ENCODE peak calls at places on chromosomes 16 and 17, in ten cellular contexts. One of them, this sample, is unnamed.
A peak's percentile ranks its signal among the peaks of the same experiment; 100 is the strongest.

GRCh38 chr16:6377956-6378355 is 954.7 kb upstream of the RBFOX1 start:
- DNase-seq in Calu3: no peak
- DNase-seq in psoas muscle: no peak
- DNase-seq in adrenal gland: no peak
- DNase-seq in foreskin keratinocyte: no peak
- DNase-seq in AG09309: no peak
- DNase-seq in activated CD8-positive, alpha-beta T cell treated with anti-CD3 and anti-CD28 coated beads for 36 hours: no peak
- DNase-seq in transverse colon: no peak
- DNase-seq in WTC11: no peak
- DNase-seq in fibroblast of lung: no peak
- DNase-seq in this sample: no peak

GRCh38 chr17:81834831-81835267 is at the start of gene PPP1R27:
- DNase-seq in transverse colon: no peak
- DNase-seq in psoas muscle: peak; percentile 90
- DNase-seq in AG09309: no peak
- DNase-seq in fibroblast of lung: no peak
- DNase-seq in foreskin keratinocyte: no peak
- DNase-seq in activated CD8-positive, alpha-beta T cell treated with anti-CD3 and anti-CD28 coated beads for 36 hours: no peak
- DNase-seq in Calu3: no peak
- DNase-seq in adrenal gland: no peak
- DNase-seq in WTC11: no peak
- DNase-seq in this sample: no peak

GRCh38 chr17:67441052-67441738 is 64.1 kb downstream of the PITPNC1 start:
- DNase-seq in activated CD8-positive, alpha-beta T cell treated with anti-CD3 and anti-CD28 coated beads for 36 hours: peak; percentile 90
- DNase-seq in Calu3: no peak
- DNase-seq in WTC11: no peak
- DNase-seq in AG09309: no peak
- DNase-seq in transverse colon: peak; percentile 40
- DNase-seq in adrenal gland: peak; percentile 80
- DNase-seq in foreskin keratinocyte: no peak
- DNase-seq in fibroblast of lung: peak; percentile 75
- DNase-seq in psoas muscle: peak; percentile 19
- DNase-seq in this sample: peak; percentile 69

GRCh38 chr17:2406903-2407790 is 6.3 kb upstream of the MNT start:
- DNase-seq in AG09309: peak; percentile 66
- DNase-seq in transverse colon: peak; percentile 91
- DNase-seq in psoas muscle: peak; percentile 71
- DNase-seq in foreskin keratinocyte: peak; percentile 93
- DNase-seq in Calu3: peak; percentile 77
- DNase-seq in adrenal gland: peak; percentile 93
- DNase-seq in fibroblast of lung: peak; percentile 92
- DNase-seq in WTC11: no peak
- DNase-seq in activated CD8-positive, alpha-beta T cell treated with anti-CD3 and anti-CD28 coated beads for 36 hours: peak; percentile 55
- DNase-seq in this sample: peak; percentile 86

GRCh38 chr17:70099267-70099666 is 24.2 kb downstream of the KCNJ16 start:
- DNase-seq in fibroblast of lung: no peak
- DNase-seq in foreskin keratinocyte: no peak
- DNase-seq in activated CD8-positive, alpha-beta T cell treated with anti-CD3 and anti-CD28 coated beads for 36 hours: no peak
- DNase-seq in WTC11: no peak
- DNase-seq in transverse colon: no peak
- DNase-seq in Calu3: no peak
- DNase-seq in psoas muscle: no peak
- DNase-seq in adrenal gland: no peak
- DNase-seq in AG09309: no peak
- DNase-seq in this sample: no peak

GRCh38 chr17:41547378-41547841 is 19.3 kb upstream of the KRT19 start:
- DNase-seq in transverse colon: no peak
- DNase-seq in adrenal gland: no peak
- DNase-seq in psoas muscle: no peak
- DNase-seq in fibroblast of lung: peak; percentile 70
- DNase-seq in WTC11: no peak
- DNase-seq in Calu3: peak; percentile 85
- DNase-seq in foreskin keratinocyte: no peak
- DNase-seq in activated CD8-positive, alpha-beta T cell treated with anti-CD3 and anti-CD28 coated beads for 36 hours: no peak
- DNase-seq in AG09309: no peak
- DNase-seq in this sample: no peak

GRCh38 chr17:1966274-1967086 is 58.7 kb downstream of the RTN4RL1 start:
- DNase-seq in activated CD8-positive, alpha-beta T cell treated with anti-CD3 and anti-CD28 coated beads for 36 hours: no peak
- DNase-seq in WTC11: no peak
- DNase-seq in transverse colon: no peak
- DNase-seq in psoas muscle: no peak
- DNase-seq in foreskin keratinocyte: no peak
- DNase-seq in AG09309: no peak
- DNase-seq in Calu3: no peak
- DNase-seq in adrenal gland: no peak
- DNase-seq in fibroblast of lung: no peak
- DNase-seq in this sample: no peak

GRCh38 chr17:74442670-74443515 is 11.0 kb downstream of the GPRC5C start:
- DNase-seq in WTC11: peak; percentile 66
- DNase-seq in adrenal gland: peak; percentile 90
- DNase-seq in transverse colon: peak; percentile 91
- DNase-seq in AG09309: no peak
- DNase-seq in foreskin keratinocyte: no peak
- DNase-seq in psoas muscle: peak; percentile 91
- DNase-seq in Calu3: peak; percentile 86
- DNase-seq in activated CD8-positive, alpha-beta T cell treated with anti-CD3 and anti-CD28 coated beads for 36 hours: peak; percentile 53
- DNase-seq in fibroblast of lung: no peak
- DNase-seq in this sample: peak; percentile 91

GRCh38 chr16:2499454-2499853 is 14.3 kb upstream of the ATP6V0C start:
- DNase-seq in activated CD8-positive, alpha-beta T cell treated with anti-CD3 and anti-CD28 coated beads for 36 hours: no peak
- DNase-seq in WTC11: no peak
- DNase-seq in Calu3: no peak
- DNase-seq in transverse colon: no peak
- DNase-seq in foreskin keratinocyte: no peak
- DNase-seq in adrenal gland: no peak
- DNase-seq in fibroblast of lung: no peak
- DNase-seq in psoas muscle: no peak
- DNase-seq in AG09309: no peak
- DNase-seq in this sample: no peak

GRCh38 chr16:2499890-2500633 is 13.7 kb upstream of the ATP6V0C start:
- DNase-seq in transverse colon: no peak
- DNase-seq in Calu3: no peak
- DNase-seq in AG09309: no peak
- DNase-seq in fibroblast of lung: no peak
- DNase-seq in WTC11: no peak
- DNase-seq in activated CD8-positive, alpha-beta T cell treated with anti-CD3 and anti-CD28 coated beads for 36 hours: no peak
- DNase-seq in foreskin keratinocyte: no peak
- DNase-seq in psoas muscle: no peak
- DNase-seq in adrenal gland: no peak
- DNase-seq in this sample: no peak

GRCh38 chr16:2500634-2500936 is 13.2 kb upstream of the ATP6V0C start:
- DNase-seq in Calu3: no peak
- DNase-seq in foreskin keratinocyte: no peak
- DNase-seq in psoas muscle: no peak
- DNase-seq in adrenal gland: no peak
- DNase-seq in AG09309: no peak
- DNase-seq in activated CD8-positive, alpha-beta T cell treated with anti-CD3 and anti-CD28 coated beads for 36 hours: no peak
- DNase-seq in WTC11: peak; percentile 41
- DNase-seq in fibroblast of lung: no peak
- DNase-seq in transverse colon: no peak
- DNase-seq in this sample: no peak

GRCh38 chr16:2501938-2502900 is 11.5 kb upstream of the ATP6V0C start:
- DNase-seq in psoas muscle: no peak
- DNase-seq in Calu3: no peak
- DNase-seq in foreskin keratinocyte: no peak
- DNase-seq in activated CD8-positive, alpha-beta T cell treated with anti-CD3 and anti-CD28 coated beads for 36 hours: no peak
- DNase-seq in AG09309: no peak
- DNase-seq in fibroblast of lung: no peak
- DNase-seq in adrenal gland: no peak
- DNase-seq in transverse colon: no peak
- DNase-seq in WTC11: no peak
- DNase-seq in this sample: no peak

DNA sequence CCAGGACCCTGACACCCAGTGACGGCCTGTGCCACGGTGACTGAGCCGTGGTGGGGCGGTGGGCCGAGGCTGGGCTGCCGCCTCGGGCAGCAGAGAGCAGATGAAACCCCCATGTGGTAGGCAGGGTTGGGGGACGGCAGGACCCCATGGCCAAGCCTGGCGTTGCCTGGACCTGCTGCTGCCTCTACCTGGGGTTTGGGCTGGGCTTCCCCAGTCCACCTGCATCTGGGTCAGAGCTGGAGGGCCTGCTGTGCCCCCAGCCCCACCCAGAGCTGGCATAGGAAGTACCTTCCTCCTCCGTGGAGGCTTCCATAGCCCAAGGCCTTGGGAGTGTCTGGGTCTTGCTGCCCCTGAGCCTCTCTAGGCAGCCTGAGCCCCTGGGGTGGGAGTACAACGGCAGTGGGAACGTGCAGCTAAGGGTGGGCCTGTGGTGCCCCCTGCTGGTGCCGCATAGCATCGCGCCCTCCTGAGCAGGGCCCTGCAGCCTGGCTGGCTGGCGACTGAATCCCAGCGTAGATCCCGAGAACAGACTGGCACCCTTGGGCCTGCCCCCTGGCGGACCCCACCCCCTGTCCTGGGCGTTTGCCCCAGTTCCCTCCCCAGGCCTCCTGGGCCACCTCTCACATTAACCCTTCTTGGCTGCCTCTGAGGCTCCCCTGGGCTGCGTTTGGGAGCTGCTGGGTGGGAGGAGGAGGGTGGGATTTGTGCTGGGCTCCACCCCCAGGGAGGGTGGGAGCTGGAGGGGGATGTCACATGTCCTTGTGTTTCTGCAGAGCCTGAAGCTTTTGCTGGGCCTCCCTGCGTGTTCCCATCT is 12.6 kb upstream of the ATP6V0C start:
- DNase-seq in Calu3: peak; percentile 92
- DNase-seq in foreskin keratinocyte: no peak
- DNase-seq in adrenal gland: peak; percentile 80
- DNase-seq in transverse colon: peak; percentile 86
- DNase-seq in AG09309: no peak
- DNase-seq in activated CD8-positive, alpha-beta T cell treated with anti-CD3 and anti-CD28 coated beads for 36 hours: peak; percentile 87
- DNase-seq in psoas muscle: peak; percentile 82
- DNase-seq in fibroblast of lung: peak; percentile 58
- DNase-seq in WTC11: peak; percentile 93
- DNase-seq in this sample: peak; percentile 62
- TF ChIP-seq CTCF in Calu3: peak; percentile 96
- TF ChIP-seq CTCF in foreskin keratinocyte: peak; percentile 96
- TF ChIP-seq CTCF in adrenal gland: peak; percentile 96
- TF ChIP-seq CTCF in transverse colon: peak; percentile 97
- TF ChIP-seq CTCF in AG09309: peak; percentile 96
- TF ChIP-seq CTCF in activated CD8-positive, alpha-beta T cell treated with anti-CD3 and anti-CD28 coated beads for 36 hours: peak; percentile 89
- TF ChIP-seq CTCF in psoas muscle: peak; percentile 98
- TF ChIP-seq CTCF in fibroblast of lung: peak; percentile 94
- TF ChIP-seq CTCF in WTC11: peak; percentile 94
- TF ChIP-seq CTCF in this sample: peak; percentile 99

GRCh38 chr16:3175157-3176153 is 12.5 kb upstream of the OR1F1 start:
- DNase-seq in WTC11: peak; percentile 86
- DNase-seq in transverse colon: no peak
- DNase-seq in adrenal gland: no peak
- DNase-seq in foreskin keratinocyte: peak; percentile 69
- DNase-seq in psoas muscle: no peak
- DNase-seq in fibroblast of lung: peak; percentile 23
- DNase-seq in Calu3: peak; percentile 65
- DNase-seq in activated CD8-positive, alpha-beta T cell treated with anti-CD3 and anti-CD28 coated beads for 36 hours: peak; percentile 77
- DNase-seq in AG09309: no peak
- DNase-seq in this sample: peak; percentile 59

GRCh38 chr16:3171855-3172593 is 16.0 kb upstream of the OR1F1 start:
- DNase-seq in WTC11: peak; percentile 81
- DNase-seq in psoas muscle: no peak
- DNase-seq in Calu3: peak; percentile 66
- DNase-seq in AG09309: no peak
- DNase-seq in activated CD8-positive, alpha-beta T cell treated with anti-CD3 and anti-CD28 coated beads for 36 hours: peak; percentile 83
- DNase-seq in foreskin keratinocyte: peak; percentile 67
- DNase-seq in adrenal gland: no peak
- DNase-seq in fibroblast of lung: peak; percentile 72
- DNase-seq in transverse colon: no peak
- DNase-seq in this sample: peak; percentile 28

GRCh38 chr16:3173892-3174617 is 13.9 kb upstream of the OR1F1 start:
- DNase-seq in activated CD8-positive, alpha-beta T cell treated with anti-CD3 and anti-CD28 coated beads for 36 hours: peak; percentile 71
- DNase-seq in fibroblast of lung: no peak
- DNase-seq in foreskin keratinocyte: peak; percentile 64
- DNase-seq in Calu3: peak; percentile 43
- DNase-seq in WTC11: peak; percentile 92
- DNase-seq in adrenal gland: no peak
- DNase-seq in AG09309: no peak
- DNase-seq in psoas muscle: no peak
- DNase-seq in transverse colon: no peak
- DNase-seq in this sample: peak; percentile 43

GRCh38 chr16:3171181-3171854 is 16.7 kb upstream of the OR1F1 start:
- DNase-seq in adrenal gland: no peak
- DNase-seq in Calu3: peak; percentile 43
- DNase-seq in activated CD8-positive, alpha-beta T cell treated with anti-CD3 and anti-CD28 coated beads for 36 hours: peak; percentile 93
- DNase-seq in fibroblast of lung: no peak
- DNase-seq in WTC11: peak; percentile 72
- DNase-seq in foreskin keratinocyte: no peak
- DNase-seq in AG09309: no peak
- DNase-seq in psoas muscle: no peak
- DNase-seq in transverse colon: no peak
- DNase-seq in this sample: no peak

DNA sequence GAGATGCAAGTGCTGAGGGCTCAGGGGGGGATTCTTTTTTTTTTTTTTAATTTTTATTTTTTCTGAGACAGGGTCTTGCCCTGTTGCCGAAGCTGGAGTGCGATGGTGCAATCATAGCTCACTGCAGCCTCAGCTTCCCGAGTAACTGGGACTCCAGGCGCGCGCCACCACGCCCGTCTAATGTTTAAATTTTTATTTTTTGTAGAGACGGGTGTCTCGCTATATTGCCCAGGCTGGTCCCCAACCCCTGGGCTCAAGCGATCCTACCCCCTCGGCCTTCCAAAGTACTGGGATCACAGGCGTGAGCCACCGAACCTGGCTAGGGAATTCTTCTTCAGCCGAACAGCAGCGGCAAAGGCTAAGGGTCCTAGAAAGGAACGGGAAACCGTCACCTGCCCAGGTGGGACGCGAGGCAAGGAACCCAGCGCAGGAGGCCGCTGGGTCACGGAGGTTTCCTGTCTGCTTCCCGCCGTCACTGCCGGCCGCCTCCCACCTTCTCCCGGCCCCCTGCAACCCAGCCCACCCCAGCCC is 13.3 kb upstream of the OR1F1 start:
- DNase-seq in AG09309: no peak
- DNase-seq in fibroblast of lung: no peak
- DNase-seq in psoas muscle: no peak
- DNase-seq in Calu3: no peak
- DNase-seq in activated CD8-positive, alpha-beta T cell treated with anti-CD3 and anti-CD28 coated beads for 36 hours: no peak
- DNase-seq in adrenal gland: no peak
- DNase-seq in WTC11: no peak
- DNase-seq in foreskin keratinocyte: no peak
- DNase-seq in transverse colon: no peak
- DNase-seq in this sample: no peak
- TF ChIP-seq CTCF in AG09309: no peak
- TF ChIP-seq CTCF in fibroblast of lung: no peak
- TF ChIP-seq CTCF in psoas muscle: no peak
- TF ChIP-seq CTCF in Calu3: no peak
- TF ChIP-seq CTCF in activated CD8-positive, alpha-beta T cell treated with anti-CD3 and anti-CD28 coated beads for 36 hours: peak; percentile 31
- TF ChIP-seq CTCF in adrenal gland: no peak
- TF ChIP-seq CTCF in WTC11: no peak
- TF ChIP-seq CTCF in foreskin keratinocyte: no peak
- TF ChIP-seq CTCF in transverse colon: no peak
- TF ChIP-seq CTCF in this sample: no peak

GRCh38 chr16:57775661-57776469 is 26.4 kb downstream of the KIFC3 start:
- DNase-seq in adrenal gland: no peak
- DNase-seq in AG09309: no peak
- DNase-seq in Calu3: no peak
- DNase-seq in fibroblast of lung: no peak
- DNase-seq in psoas muscle: peak; percentile 67
- DNase-seq in transverse colon: peak; percentile 50
- DNase-seq in activated CD8-positive, alpha-beta T cell treated with anti-CD3 and anti-CD28 coated beads for 36 hours: no peak
- DNase-seq in foreskin keratinocyte: no peak
- DNase-seq in WTC11: peak; percentile 92
- DNase-seq in this sample: no peak
- TF ChIP-seq CTCF in adrenal gland: no peak
- TF ChIP-seq CTCF in AG09309: no peak
- TF ChIP-seq CTCF in Calu3: no peak
- TF ChIP-seq CTCF in fibroblast of lung: peak; percentile 31
- TF ChIP-seq CTCF in psoas muscle: peak; percentile 60
- TF ChIP-seq CTCF in transverse colon: peak; percentile 49
- TF ChIP-seq CTCF in activated CD8-positive, alpha-beta T cell treated with anti-CD3 and anti-CD28 coated beads for 36 hours: no peak
- TF ChIP-seq CTCF in foreskin keratinocyte: peak; percentile 26
- TF ChIP-seq CTCF in WTC11: peak; percentile 24
- TF ChIP-seq CTCF in this sample: no peak

GRCh38 chr17:47836601-47837000 is 4.5 kb downstream of the SCRN2 start:
- DNase-seq in Calu3: no peak
- DNase-seq in activated CD8-positive, alpha-beta T cell treated with anti-CD3 and anti-CD28 coated beads for 36 hours: no peak
- DNase-seq in adrenal gland: no peak
- DNase-seq in psoas muscle: no peak
- DNase-seq in AG09309: no peak
- DNase-seq in foreskin keratinocyte: no peak
- DNase-seq in fibroblast of lung: no peak
- DNase-seq in transverse colon: no peak
- DNase-seq in WTC11: no peak
- DNase-seq in this sample: no peak

GRCh38 chr17:47838636-47839035 is 2.4 kb downstream of the SCRN2 start:
- DNase-seq in WTC11: no peak
- DNase-seq in transverse colon: peak; percentile 7
- DNase-seq in foreskin keratinocyte: no peak
- DNase-seq in AG09309: no peak
- DNase-seq in Calu3: no peak
- DNase-seq in fibroblast of lung: no peak
- DNase-seq in activated CD8-positive, alpha-beta T cell treated with anti-CD3 and anti-CD28 coated beads for 36 hours: no peak
- DNase-seq in adrenal gland: no peak
- DNase-seq in psoas muscle: no peak
- DNase-seq in this sample: no peak

GRCh38 chr17:47839071-47839470 is 2.0 kb downstream of the SCRN2 start:
- DNase-seq in adrenal gland: no peak
- DNase-seq in WTC11: no peak
- DNase-seq in fibroblast of lung: no peak
- DNase-seq in foreskin keratinocyte: no peak
- DNase-seq in AG09309: no peak
- DNase-seq in Calu3: no peak
- DNase-seq in transverse colon: no peak
- DNase-seq in psoas muscle: no peak
- DNase-seq in activated CD8-positive, alpha-beta T cell treated with anti-CD3 and anti-CD28 coated beads for 36 hours: no peak
- DNase-seq in this sample: no peak

GRCh38 chr17:47839899-47840741 is 953 bp downstream of the SCRN2 start:
- DNase-seq in transverse colon: no peak
- DNase-seq in Calu3: no peak
- DNase-seq in psoas muscle: no peak
- DNase-seq in fibroblast of lung: no peak
- DNase-seq in activated CD8-positive, alpha-beta T cell treated with anti-CD3 and anti-CD28 coated beads for 36 hours: no peak
- DNase-seq in foreskin keratinocyte: no peak
- DNase-seq in adrenal gland: no peak
- DNase-seq in WTC11: no peak
- DNase-seq in AG09309: no peak
- DNase-seq in this sample: no peak

DNA sequence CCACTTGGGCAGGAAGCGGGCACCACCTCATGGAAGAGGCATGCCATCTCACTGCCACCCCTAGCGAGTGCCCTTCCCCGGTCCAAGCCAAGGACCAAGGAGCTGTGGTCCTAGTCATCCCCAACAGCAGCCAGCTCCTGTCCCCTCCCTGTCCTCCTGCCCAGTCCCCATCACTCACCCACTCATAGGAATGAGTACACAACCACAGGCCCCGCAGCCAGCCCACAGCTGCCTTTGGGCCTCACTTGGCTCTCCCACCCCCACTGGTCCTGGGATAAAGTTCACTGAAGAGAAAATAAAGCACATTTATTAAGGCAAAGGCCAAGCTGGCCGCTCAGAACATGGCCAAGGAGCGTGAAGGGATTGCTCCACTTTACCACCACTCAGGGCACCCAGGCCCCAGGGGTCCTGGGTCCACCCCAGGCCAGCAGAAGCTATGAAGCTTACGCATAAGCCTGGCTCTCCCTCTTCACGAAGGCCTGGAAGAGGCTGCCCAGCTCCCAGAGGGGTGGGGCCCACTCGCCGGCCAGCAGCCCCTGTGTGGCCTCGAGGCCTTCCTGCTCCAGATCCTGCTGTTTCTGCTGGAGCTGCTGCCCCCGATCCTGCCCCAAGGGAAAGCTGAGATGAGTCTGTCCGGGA is 3.6 kb downstream of the SCRN2 start:
- DNase-seq in adrenal gland: no peak
- DNase-seq in psoas muscle: no peak
- DNase-seq in activated CD8-positive, alpha-beta T cell treated with anti-CD3 and anti-CD28 coated beads for 36 hours: no peak
- DNase-seq in fibroblast of lung: peak; percentile 56
- DNase-seq in Calu3: no peak
- DNase-seq in foreskin keratinocyte: no peak
- DNase-seq in transverse colon: no peak
- DNase-seq in AG09309: no peak
- DNase-seq in WTC11: no peak
- DNase-seq in this sample: no peak
- TF ChIP-seq CTCF in adrenal gland: no peak
- TF ChIP-seq CTCF in psoas muscle: no peak
- TF ChIP-seq CTCF in activated CD8-positive, alpha-beta T cell treated with anti-CD3 and anti-CD28 coated beads for 36 hours: no peak
- TF ChIP-seq CTCF in fibroblast of lung: no peak
- TF ChIP-seq CTCF in Calu3: no peak
- TF ChIP-seq CTCF in foreskin keratinocyte: no peak
- TF ChIP-seq CTCF in transverse colon: no peak
- TF ChIP-seq CTCF in AG09309: no peak
- TF ChIP-seq CTCF in WTC11: no peak
- TF ChIP-seq CTCF in this sample: no peak